ENCODE peak calls at places on chromosomes 16 and 17, in four cellular contexts. U is HCT116, D is K562, K is HepG2. Q is an unnamed sample.
A peak's percentile ranks its signal among the peaks of the same experiment; 100 is the strongest.

GRCh38 chr17:76872221-76872873 is 4.1 kb downstream of the MGAT5B start:
- DNase-seq in U (peak; percentile 81), D (peak; percentile 29), K (no peak), Q (no peak)

GRCh38 chr16:14232106-14232890 is 161.2 kb downstream of the MRTFB start:
- DNase-seq in K (no peak), U (no peak), D (no peak), Q (no peak)

GRCh38 chr16:81717662-81718189 is 61.4 kb upstream of the PLCG2 start:
- DNase-seq in K (no peak), U (no peak), D (no peak), Q (peak; percentile 52)

GRCh38 chr16:83513006-83513755 is 294.6 kb upstream of the HSBP1 start:
- DNase-seq in U (no peak), D (no peak), K (no peak), Q (no peak)

GRCh38 chr16:46883353-46883689 is 841 bp upstream of the GPT2 start:
- DNase-seq in U (no peak), K (peak; percentile 97), D (no peak), Q (no peak)

GRCh38 chr17:7141824-7142223 is 27.2 kb upstream of the ASGR2 start:
- DNase-seq in K (no peak), D (no peak), U (no peak), Q (no peak)

GRCh38 chr17:42894283-42895184 is 6.1 kb upstream of the G6PC1 start:
- DNase-seq in D (no peak), U (no peak), K (peak; percentile 79), Q (no peak)

GRCh38 chr17:16027708-16028584 is 28.3 kb downstream of the TTC19 start:
- DNase-seq in U (peak; percentile 85), K (peak; percentile 48), D (peak; percentile 63), Q (peak; percentile 19)

GRCh38 chr17:50129946-50130777 is at the start of gene SAMD14:
- DNase-seq in K (no peak), D (peak; percentile 64), U (no peak), Q (no peak)

GRCh38 chr16:78515421-78515820 is 416.0 kb downstream of the WWOX start:
- DNase-seq in U (no peak), K (no peak), D (no peak), Q (no peak)

GRCh38 chr17:14084955-14085354 is 15.7 kb downstream of the COX10 start:
- DNase-seq in U (no peak), K (no peak), D (no peak), Q (no peak)

GRCh38 chr17:29560306-29560705 is 6.5 kb downstream of the ABHD15 start:
- DNase-seq in U (no peak), K (no peak), D (no peak), Q (no peak)

GRCh38 chr16:4988647-4989046 is 30.5 kb downstream of the SEC14L5 start:
- DNase-seq in D (peak; percentile 4), U (no peak), K (no peak), Q (no peak)

GRCh38 chr17:27354491-27355081 is 60.7 kb downstream of the WSB1 start:
- DNase-seq in U (no peak), K (peak; percentile 46), D (no peak), Q (no peak)
- TF ChIP-seq SRF in U (no peak), K (no peak), D (no peak), Q (no peak)

GRCh38 chr17:78474631-78475146 is 96.2 kb downstream of the PGS1 start:
- DNase-seq in D (no peak), K (no peak), U (no peak), Q (peak; percentile 99)
- TF ChIP-seq CTCF in D (no peak), K (no peak), U (no peak), Q (no peak)

DNA sequence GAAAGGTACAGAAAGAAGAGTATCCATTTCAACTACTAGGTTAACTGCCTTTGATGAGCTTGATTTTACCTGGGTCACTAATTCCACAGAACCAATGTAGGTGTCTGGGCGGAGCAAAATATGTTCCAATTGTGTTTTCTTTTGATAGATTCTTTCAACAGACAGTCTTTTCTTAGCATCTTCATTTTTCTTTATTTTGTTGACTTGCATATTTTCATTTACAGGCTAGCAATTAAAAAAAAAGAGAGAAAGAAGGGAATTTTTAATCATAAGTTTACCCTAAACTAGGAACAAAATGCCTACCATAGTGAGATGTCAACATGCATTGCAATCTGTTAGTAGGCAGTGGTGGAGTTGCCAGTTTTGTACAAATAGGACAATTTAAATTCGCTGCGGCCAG is 1.0 kb downstream of the TOP2A start:
- DNase-seq in K (no peak), U (no peak), D (no peak), Q (no peak)
- TF ChIP-seq REST in K (no peak), U (no peak), D (no peak), Q (no peak)

DNA sequence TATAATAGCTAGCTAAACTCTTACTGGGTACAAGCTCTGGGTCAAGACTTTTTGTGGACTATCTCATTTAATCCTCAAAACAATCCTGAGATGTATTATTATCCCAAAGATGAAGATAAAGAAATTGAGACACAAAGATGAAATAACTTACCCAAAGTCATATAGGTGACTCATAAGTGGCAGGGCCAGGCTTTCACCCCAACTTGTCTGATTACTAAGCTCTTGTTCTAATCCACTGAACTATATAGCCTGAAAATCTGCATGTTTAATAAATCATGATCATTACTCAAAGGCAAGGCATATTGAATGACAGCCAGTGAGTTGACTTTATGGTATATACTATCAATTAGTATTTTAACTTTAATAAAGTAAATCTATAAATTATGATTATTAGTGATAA is 77.4 kb downstream of the SKAP1 start:
- DNase-seq in K (no peak), U (no peak), D (no peak), Q (no peak)
- TF ChIP-seq SRF in K (no peak), U (no peak), D (no peak), Q (no peak)

DNA sequence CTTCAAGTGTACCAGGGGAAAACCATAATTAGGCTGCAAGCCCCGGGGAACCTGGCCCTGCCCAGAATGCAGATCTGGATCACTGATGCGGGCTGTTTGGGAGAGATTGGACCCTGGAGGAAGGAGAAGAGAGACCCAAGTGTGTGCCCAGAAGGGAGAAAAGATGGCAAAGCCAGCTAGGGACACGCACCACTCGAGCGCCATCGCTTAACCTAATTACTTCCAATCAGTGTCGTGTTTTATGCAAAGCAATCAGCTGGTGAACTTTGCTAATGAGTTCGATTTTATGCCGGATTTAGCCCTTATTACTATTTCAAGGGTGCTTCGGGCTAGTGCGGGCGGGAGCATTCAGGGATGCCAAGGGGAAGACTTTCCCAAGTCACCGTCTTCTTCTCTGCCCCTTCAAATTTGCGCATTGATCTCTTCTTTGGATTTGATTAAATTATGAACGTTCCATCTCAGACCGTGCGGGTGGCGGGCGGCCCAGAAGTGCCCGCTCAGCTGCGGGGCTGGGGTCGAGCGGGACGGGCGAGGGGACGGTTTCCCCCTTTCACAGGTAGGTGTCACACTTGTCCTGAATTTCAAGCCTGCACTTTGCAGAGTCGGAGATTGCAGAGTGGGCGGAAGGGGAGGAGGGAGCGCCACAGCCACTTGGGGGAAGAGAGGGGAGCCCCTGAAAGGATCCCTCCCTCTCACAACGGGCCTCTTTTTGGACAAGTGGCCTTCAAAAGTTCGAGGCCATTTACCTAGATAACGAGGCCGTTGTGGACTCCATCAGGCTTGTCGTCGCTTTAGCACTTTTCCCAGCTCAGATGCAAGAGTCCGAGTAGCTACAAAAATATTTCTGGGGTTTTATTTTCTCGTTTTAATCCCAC is 4.1 kb downstream of the IRX5 start:
- DNase-seq in D (no peak), U (no peak), K (no peak), Q (no peak)
- TF ChIP-seq CTCF in D (no peak), U (no peak), K (peak; percentile 63), Q (peak; percentile 8)

Q was measured in GM12878.